ENCODE peak calls at places on chromosomes 6 and 20, in four cellular contexts. One of them, this sample, is unnamed.

GRCh38 chr6:124798942-124799496 is 163.2 kb upstream of the RNF217 start:
- DNase-seq in stomach: no peak
- DNase-seq in prostate gland: no peak
- DNase-seq in sigmoid colon: no peak
- DNase-seq in this sample: no peak

GRCh38 chr20:21702001-21702400 is 3.5 kb upstream of the PAX1 start:
- DNase-seq in stomach: no peak
- DNase-seq in sigmoid colon: no peak
- DNase-seq in prostate gland: no peak
- DNase-seq in this sample: no peak

GRCh38 chr6:102641426-102641825 is 1247.9 kb downstream of the GRIK2 start:
- DNase-seq in prostate gland: no peak
- DNase-seq in stomach: no peak
- DNase-seq in sigmoid colon: no peak
- DNase-seq in this sample: no peak

GRCh38 chr6:158037771-158038170 is 56.1 kb downstream of the SYNJ2 start:
- DNase-seq in sigmoid colon: peak; percentile 59
- DNase-seq in stomach: no peak
- DNase-seq in prostate gland: no peak
- DNase-seq in this sample: no peak

GRCh38 chr20:8360035-8360434 is 228.0 kb downstream of the PLCB1 start:
- DNase-seq in sigmoid colon: no peak
- DNase-seq in prostate gland: no peak
- DNase-seq in stomach: no peak
- DNase-seq in this sample: no peak

GRCh38 chr6:14281831-14282230 is 164.3 kb downstream of the CD83 start:
- DNase-seq in prostate gland: no peak
- DNase-seq in stomach: no peak
- DNase-seq in sigmoid colon: no peak
- DNase-seq in this sample: no peak

GRCh38 chr20:54209216-54209813 is 1.4 kb downstream of the PFDN4 start:
- DNase-seq in stomach: no peak
- DNase-seq in sigmoid colon: no peak
- DNase-seq in prostate gland: no peak
- DNase-seq in this sample: peak; percentile 7

GRCh38 chr6:57247603-57248002 is 25.5 kb upstream of the RAB23 start:
- DNase-seq in stomach: no peak
- DNase-seq in prostate gland: no peak
- DNase-seq in sigmoid colon: no peak
- DNase-seq in this sample: no peak

GRCh38 chr6:36130672-36131516 is 581 bp downstream of the MAPK13 start:
- DNase-seq in sigmoid colon: peak; percentile 74
- DNase-seq in stomach: peak; percentile 74
- DNase-seq in prostate gland: peak; percentile 27
- DNase-seq in this sample: no peak

GRCh38 chr6:170146640-170147039 is 144.2 kb downstream of the DLL1 start:
- DNase-seq in sigmoid colon: peak; percentile 56
- DNase-seq in prostate gland: no peak
- DNase-seq in stomach: no peak
- DNase-seq in this sample: no peak

GRCh38 chr20:23116301-23117089 is 30.4 kb upstream of the CD93 start:
- DNase-seq in prostate gland: no peak
- DNase-seq in sigmoid colon: peak; percentile 59
- DNase-seq in stomach: no peak
- DNase-seq in this sample: no peak

GRCh38 chr6:90500458-90500857 is 86.4 kb downstream of the MAP3K7 start:
- DNase-seq in sigmoid colon: no peak
- DNase-seq in prostate gland: no peak
- DNase-seq in stomach: no peak
- DNase-seq in this sample: no peak

GRCh38 chr6:8335371-8335770 is 100.0 kb downstream of the SLC35B3 start:
- DNase-seq in stomach: no peak
- DNase-seq in sigmoid colon: no peak
- DNase-seq in prostate gland: no peak
- DNase-seq in this sample: no peak

GRCh38 chr6:157980288-157981131 is 1.2 kb upstream of the SYNJ2 start:
- DNase-seq in stomach: no peak
- DNase-seq in prostate gland: no peak
- DNase-seq in sigmoid colon: peak; percentile 63
- DNase-seq in this sample: no peak

GRCh38 chr6:80357674-80358073 is 251.2 kb downstream of the BCKDHB start:
- DNase-seq in prostate gland: no peak
- DNase-seq in stomach: no peak
- DNase-seq in sigmoid colon: peak; percentile 78
- DNase-seq in this sample: no peak

GRCh38 chr6:146133866-146134265 is 105.0 kb downstream of the GRM1 start:
- DNase-seq in prostate gland: no peak
- DNase-seq in stomach: no peak
- DNase-seq in sigmoid colon: no peak
- DNase-seq in this sample: no peak

GRCh38 chr6:82506526-82506925 is 142.9 kb downstream of the TPBG start:
- DNase-seq in prostate gland: no peak
- DNase-seq in stomach: no peak
- DNase-seq in sigmoid colon: no peak
- DNase-seq in this sample: no peak

GRCh38 chr20:49863666-49864065 is 51.0 kb downstream of the SLC9A8 start:
- DNase-seq in prostate gland: no peak
- DNase-seq in stomach: no peak
- DNase-seq in sigmoid colon: no peak
- DNase-seq in this sample: no peak

GRCh38 chr20:19253316-19253715 is 40.9 kb downstream of the SLC24A3 start:
- DNase-seq in prostate gland: no peak
- DNase-seq in stomach: no peak
- DNase-seq in sigmoid colon: no peak
- DNase-seq in this sample: no peak

GRCh38 chr20:9068896-9069663 is at the start of gene PLCB4:
- DNase-seq in stomach: peak; percentile 68
- DNase-seq in sigmoid colon: peak; percentile 73
- DNase-seq in prostate gland: peak; percentile 45
- DNase-seq in this sample: no peak

GRCh38 chr20:5513975-5514516 is 197.3 kb upstream of the PROKR2 start:
- DNase-seq in sigmoid colon: no peak
- DNase-seq in prostate gland: no peak
- DNase-seq in stomach: no peak
- DNase-seq in this sample: no peak

GRCh38 chr6:139452176-139452876 is 77.9 kb upstream of the CITED2 start:
- DNase-seq in sigmoid colon: no peak
- DNase-seq in prostate gland: no peak
- DNase-seq in stomach: no peak
- DNase-seq in this sample: no peak

GRCh38 chr6:15464211-15464725 is 198.6 kb downstream of the DTNBP1 start:
- DNase-seq in prostate gland: no peak
- DNase-seq in stomach: peak; percentile 55
- DNase-seq in sigmoid colon: no peak
- DNase-seq in this sample: no peak

GRCh38 chr6:54817834-54818233 is 28.7 kb upstream of the FAM83B start:
- DNase-seq in prostate gland: no peak
- DNase-seq in sigmoid colon: no peak
- DNase-seq in stomach: no peak
- DNase-seq in this sample: no peak

DNA sequence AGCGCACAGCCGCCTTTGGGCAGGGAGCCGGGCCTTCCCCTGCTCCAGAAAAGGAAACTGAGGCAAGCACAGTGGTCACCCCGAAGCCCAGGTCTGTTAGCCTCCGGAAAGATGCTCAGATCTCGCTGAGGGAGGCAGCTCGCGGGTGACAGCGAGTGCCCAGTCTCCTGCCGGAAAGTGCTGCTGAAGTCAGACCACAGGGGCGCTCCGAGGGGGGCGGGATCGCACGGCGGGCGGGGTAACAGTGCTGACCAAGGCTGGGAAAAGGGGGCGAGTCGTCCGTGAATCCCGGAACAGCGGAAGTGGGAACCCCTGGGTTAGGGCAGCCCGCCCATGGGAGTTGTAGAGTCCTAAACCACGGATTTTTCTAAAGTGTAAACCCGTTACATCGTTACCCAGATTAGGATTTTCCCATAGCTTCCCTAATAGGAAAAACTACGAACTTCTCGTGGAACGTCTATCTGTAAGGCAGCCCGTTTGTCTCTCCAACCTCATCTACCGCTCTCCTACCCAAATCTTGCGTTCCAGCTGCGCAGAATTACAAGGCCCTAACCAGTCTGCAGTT is 504 bp downstream of the VPS16 start:
- DNase-seq in stomach: peak; percentile 35
- DNase-seq in sigmoid colon: peak; percentile 86
- DNase-seq in prostate gland: peak; percentile 16
- DNase-seq in this sample: peak; percentile 96
- TF ChIP-seq POLR2AphosphoS5 in stomach: peak; percentile 7
- TF ChIP-seq POLR2AphosphoS5 in sigmoid colon: no peak
- TF ChIP-seq POLR2AphosphoS5 in prostate gland: no peak
- TF ChIP-seq POLR2AphosphoS5 in this sample: no peak

GRCh38 chr6:32187009-32187709 is 2.8 kb downstream of the PBX2 start:
- DNase-seq in sigmoid colon: no peak
- DNase-seq in prostate gland: no peak
- DNase-seq in stomach: no peak
- DNase-seq in this sample: no peak
- TF ChIP-seq POLR2A in sigmoid colon: no peak
- TF ChIP-seq POLR2A in prostate gland: no peak
- TF ChIP-seq POLR2A in stomach: no peak
- TF ChIP-seq POLR2A in this sample: no peak

GRCh38 chr20:32632461-32633354 is 41.0 kb downstream of the C20orf203 start:
- DNase-seq in sigmoid colon: no peak
- DNase-seq in stomach: no peak
- DNase-seq in prostate gland: no peak
- DNase-seq in this sample: no peak
- TF ChIP-seq CTCF in sigmoid colon: no peak
- TF ChIP-seq CTCF in stomach: no peak
- TF ChIP-seq CTCF in prostate gland: no peak
- TF ChIP-seq CTCF in this sample: no peak

DNA sequence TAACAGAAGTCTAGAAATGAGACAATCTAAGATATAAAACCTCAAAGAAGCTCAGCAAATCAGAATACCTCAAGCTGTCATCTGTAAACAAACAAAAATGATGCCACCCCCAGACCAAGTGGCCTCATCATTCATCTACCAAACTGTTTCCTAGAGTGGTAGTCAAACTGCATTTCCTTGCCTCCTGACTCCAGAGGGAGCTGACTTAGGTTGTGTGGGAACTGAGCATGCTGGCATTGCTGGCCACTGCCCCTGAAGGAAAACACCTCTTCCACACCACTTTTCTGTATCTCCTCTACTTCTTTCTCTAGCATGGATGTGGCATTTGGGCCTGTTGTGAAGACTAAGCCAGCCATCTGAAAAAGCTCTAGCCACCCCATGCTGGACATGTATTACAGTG is 56.3 kb downstream of the ZHX3 start:
- DNase-seq in sigmoid colon: no peak
- DNase-seq in prostate gland: no peak
- DNase-seq in stomach: no peak
- DNase-seq in this sample: no peak
- TF ChIP-seq POLR2AphosphoS5 in sigmoid colon: no peak
- TF ChIP-seq POLR2AphosphoS5 in prostate gland: no peak
- TF ChIP-seq POLR2AphosphoS5 in stomach: no peak
- TF ChIP-seq POLR2AphosphoS5 in this sample: no peak

This sample was measured in esophagus muscularis mucosa.